ENCODE peak calls at places on chromosomes 4 and X, in four cellular contexts. B is A172, M is mammary epithelial cell, I is HTR-8/SVneo. R is an unnamed sample.

GRCh38 chr4:8912506-8912905 is 40.9 kb upstream of the HMX1 start:
- DNase-seq in I (no peak), B (no peak), M (no peak), R (no peak)

GRCh38 chrX:40108084-40108958 is 10.6 kb upstream of the BCOR start:
- DNase-seq in I (no peak), M (no peak), B (no peak), R (peak; percentile 88)

GRCh38 chr4:77827343-77827742 is 8.2 kb upstream of the CNOT6L start:
- DNase-seq in B (no peak), M (no peak), I (no peak), R (no peak)

GRCh38 chr4:79498282-79498681 is 90.3 kb upstream of the GK2 start:
- DNase-seq in B (no peak), I (no peak), M (no peak), R (no peak)

GRCh38 chr4:125317526-125317880 is 2.7 kb downstream of the FAT4 start:
- DNase-seq in B (no peak), M (peak; percentile 30), I (peak; percentile 42), R (peak; percentile 18)

GRCh38 chrX:468979-469378 is 82.3 kb upstream of the PPP2R3B start:
- DNase-seq in M (no peak), I (no peak), B (no peak), R (no peak)

GRCh38 chrX:66015152-66015827 is 24.6 kb downstream of the VSIG4 start:
- DNase-seq in M (no peak), B (no peak), I (no peak), R (no peak)

GRCh38 chr4:120198411-120198810 is 131.8 kb upstream of the MAD2L1 start:
- DNase-seq in M (peak; percentile 66), B (no peak), I (no peak), R (no peak)

GRCh38 chr4:8414377-8414776 is 26.1 kb downstream of the ACOX3 start:
- DNase-seq in B (no peak), M (peak; percentile 53), I (no peak), R (no peak)

GRCh38 chr4:163148466-163149336 is 18.0 kb downstream of the NAF1 start:
- DNase-seq in M (no peak), B (no peak), I (no peak), R (no peak)

GRCh38 chr4:76147454-76148141 is 599 bp downstream of the NUP54 start:
- DNase-seq in B (peak; percentile 73), M (peak; percentile 89), I (peak; percentile 57), R (peak; percentile 80)

GRCh38 chr4:151117371-151117962 is 18.0 kb downstream of the RPS3A start:
- DNase-seq in I (peak; percentile 68), M (peak; percentile 53), B (peak; percentile 65), R (peak; percentile 49)

GRCh38 chr4:173498771-173499170 is 31.3 kb downstream of the HAND2 start:
- DNase-seq in B (no peak), I (no peak), M (no peak), R (no peak)

GRCh38 chrX:4550018-4550417 is 836.6 kb upstream of the PRKX start:
- DNase-seq in M (no peak), I (no peak), B (no peak), R (peak; percentile 6)